ENCODE peak calls at places on chromosomes 7 and 10, in six cellular contexts. F, L, U, M, A and D are unnamed samples.

GRCh38 chr7:157475601-157476000 is 138.8 kb downstream of the DNAJB6 start:
- DNase-seq in F (no peak), L (no peak), U (no peak), M (no peak), A (no peak), D (no peak)

GRCh38 chr10:89235073-89235798 is 16.3 kb downstream of the LIPA start:
- DNase-seq in F (no peak), L (no peak), U (peak; percentile 74), M (no peak), A (peak; percentile 87), D (no peak)

GRCh38 chr7:114922151-114922651 is 307 bp downstream of the MDFIC start:
- DNase-seq in F (peak; percentile 66), L (peak; percentile 63), U (peak; percentile 61), M (peak; percentile 64), A (peak; percentile 82), D (peak; percentile 48)

GRCh38 chr7:120731276-120731675 is 126.7 kb downstream of the TSPAN12 start:
- DNase-seq in F (no peak), L (no peak), U (no peak), M (no peak), A (no peak), D (no peak)

GRCh38 chr10:33286186-33286934 is 48.1 kb downstream of the NRP1 start:
- DNase-seq in F (no peak), L (no peak), U (no peak), M (no peak), A (no peak), D (no peak)

GRCh38 chr10:103660364-103661197 is 167.1 kb downstream of the NEURL1 start:
- DNase-seq in F (peak; percentile 55), L (no peak), U (peak; percentile 46), M (peak; percentile 48), A (peak; percentile 72), D (no peak)

GRCh38 chr7:114823290-114823689 is 98.6 kb upstream of the MDFIC start:
- DNase-seq in F (no peak), L (no peak), U (no peak), M (peak; percentile 5), A (no peak), D (no peak)

GRCh38 chr10:117412469-117413005 is 37.3 kb upstream of the PDZD8 start:
- DNase-seq in F (no peak), L (no peak), U (no peak), M (no peak), A (no peak), D (peak; percentile 11)

GRCh38 chr7:55134786-55135185 is 116.0 kb downstream of the EGFR start:
- DNase-seq in F (no peak), L (no peak), U (no peak), M (peak; percentile 34), A (no peak), D (no peak)

GRCh38 chr7:105846404-105846803 is 30.0 kb downstream of the ATXN7L1 start:
- DNase-seq in F (no peak), L (no peak), U (no peak), M (no peak), A (no peak), D (no peak)

GRCh38 chr7:102834466-102834865 is 78.3 kb upstream of the LRRC17 start:
- DNase-seq in F (no peak), L (no peak), U (no peak), M (no peak), A (no peak), D (no peak)

GRCh38 chr7:46131916-46132795 is 211.1 kb upstream of the IGFBP3 start:
- DNase-seq in F (no peak), L (no peak), U (no peak), M (no peak), A (no peak), D (no peak)

GRCh38 chr7:123754295-123754871 is 5.6 kb upstream of the WASL start:
- DNase-seq in F (no peak), L (no peak), U (no peak), M (no peak), A (no peak), D (no peak)

GRCh38 chr7:120554960-120555571 is 282.1 kb downstream of the KCND2 start:
- DNase-seq in F (no peak), L (peak; percentile 42), U (peak; percentile 48), M (peak; percentile 47), A (no peak), D (peak; percentile 60)

GRCh38 chr7:69129524-69129923 is 468.8 kb upstream of the AUTS2 start:
- DNase-seq in F (no peak), L (no peak), U (no peak), M (no peak), A (no peak), D (no peak)

GRCh38 chr10:77637474-77637985 is at the start of gene KCNMA1:
- DNase-seq in F (peak; percentile 29), L (peak; percentile 86), U (no peak), M (no peak), A (peak; percentile 73), D (peak; percentile 51)

GRCh38 chr7:91657386-91658120 is 222.9 kb downstream of the MTERF1 start:
- DNase-seq in F (no peak), L (no peak), U (no peak), M (no peak), A (no peak), D (no peak)

GRCh38 chr7:155767562-155768437 is 44.5 kb downstream of the SHH start:
- DNase-seq in F (no peak), L (no peak), U (no peak), M (no peak), A (no peak), D (no peak)

GRCh38 chr10:117004238-117004626 is 755 bp downstream of the SHTN1 start:
- DNase-seq in F (no peak), L (no peak), U (no peak), M (peak; percentile 2), A (no peak), D (no peak)

GRCh38 chr10:119431034-119431767 is 111.3 kb downstream of the RGS10 start:
- DNase-seq in F (no peak), L (no peak), U (no peak), M (no peak), A (peak; percentile 35), D (no peak)

DNA sequence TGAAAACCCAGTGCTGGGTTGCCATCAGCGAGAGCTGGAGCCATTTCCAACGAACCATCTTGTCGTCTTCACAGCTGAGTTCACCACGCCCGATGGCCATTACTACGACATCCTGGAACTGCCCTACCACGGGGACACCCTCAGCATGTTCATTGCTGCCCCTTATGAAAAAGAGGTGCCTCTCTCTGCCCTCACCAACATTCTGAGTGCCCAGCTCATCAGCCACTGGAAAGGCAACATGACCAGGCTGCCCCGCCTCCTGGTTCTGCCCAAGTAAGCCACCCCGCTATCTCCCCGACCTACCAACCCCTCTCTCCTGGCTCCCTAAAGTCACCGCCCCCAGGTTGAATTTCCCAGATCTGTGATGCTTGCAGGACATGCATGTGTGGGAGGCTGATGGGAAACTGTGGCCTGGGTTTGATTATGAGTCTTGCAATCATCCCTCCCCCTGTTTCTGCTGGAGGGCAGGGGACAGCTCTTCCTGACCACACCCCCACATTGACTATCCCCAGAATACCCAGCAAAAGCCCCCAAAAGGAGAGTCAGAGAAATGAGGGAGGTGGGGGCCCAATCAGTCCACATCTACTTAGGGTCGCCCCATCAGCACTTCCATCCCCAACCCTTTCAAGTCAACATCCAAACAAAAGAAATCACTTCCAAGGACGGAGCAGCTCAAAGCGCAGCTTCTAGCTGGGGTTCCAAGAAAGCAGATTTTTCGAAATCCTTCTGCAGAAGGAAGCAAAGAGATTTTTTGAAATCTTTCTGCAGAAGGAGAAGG is 6.9 kb downstream of the SERPINE1 start:
- DNase-seq in F (no peak), L (no peak), U (no peak), M (peak; percentile 70), A (no peak), D (no peak)
- H3K4me3 ChIP-seq in F (no peak overlapping the region), L (no peak overlapping the region), U (no peak overlapping the region), M (no peak overlapping the region), A (no peak overlapping the region), D (no peak overlapping the region)

DNA sequence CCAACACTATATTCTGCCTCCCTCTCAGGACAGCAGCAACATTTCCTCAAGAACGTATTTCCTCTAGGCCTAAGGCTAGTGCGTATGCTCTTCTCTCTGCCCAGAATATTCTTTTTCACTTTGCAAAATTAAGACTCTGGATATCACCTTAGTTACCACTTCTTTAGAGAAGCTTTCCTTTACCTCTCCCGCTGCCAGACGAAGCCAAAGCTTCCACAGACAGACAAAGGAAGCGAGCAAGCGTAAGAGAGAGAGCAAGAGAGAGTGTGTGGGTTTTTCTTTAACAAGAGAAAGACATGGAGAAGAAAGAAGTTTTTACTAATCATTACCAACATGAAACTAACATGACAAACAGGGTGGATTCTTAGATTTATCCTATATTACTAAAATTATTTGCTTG is 64.1 kb downstream of the P4HA1 start:
- DNase-seq in F (no peak), L (no peak), U (no peak), M (no peak), A (no peak), D (no peak)
- H3K27ac ChIP-seq in F (no peak overlapping the region), L (no peak overlapping the region), U (no peak overlapping the region), M (no peak overlapping the region), A (no peak overlapping the region), D (no peak overlapping the region)

GRCh38 chr7:3844545-3845151 is 543.6 kb downstream of the SDK1 start:
- DNase-seq in F (no peak), L (no peak), U (no peak), M (no peak), A (no peak), D (no peak)

GRCh38 chr7:3846738-3847137 is 545.7 kb downstream of the SDK1 start:
- DNase-seq in F (no peak), L (no peak), U (no peak), M (no peak), A (no peak), D (no peak)
- H3K27me3 ChIP-seq in F (no peaks in the 10 kb centered on the region), L (no peaks in the 10 kb centered on the region), U (no peaks in the 10 kb centered on the region), M (no peaks in the 10 kb centered on the region), A (no peaks in the 10 kb centered on the region), D (no peaks in the 10 kb centered on the region)

GRCh38 chr7:98283887-98284222 is 2.4 kb downstream of the BRI3 start:
- DNase-seq in F (no peak), L (no peak), U (no peak), M (no peak), A (no peak), D (no peak)
- H3K4me3 ChIP-seq in F (peak overlapping the region; percentile 98), L (peak overlapping the region; percentile 80), U (peak overlapping the region; percentile 3), M (peak overlapping the region; percentile 88), A (peak overlapping the region; percentile 90), D (no peak overlapping the region)

GRCh38 chr10:17228081-17229015 is at the start of gene VIM:
- DNase-seq in F (peak; percentile 94), L (peak; percentile 66), U (peak; percentile 90), M (peak; percentile 96), A (peak; percentile 95), D (peak; percentile 34)

GRCh38 chr10:17227367-17228080 is 517 bp upstream of the VIM start:
- DNase-seq in F (no peak), L (peak; percentile 50), U (no peak), M (peak; percentile 39), A (no peak), D (no peak)

GRCh38 chr10:17226891-17227303 is 1.1 kb upstream of the VIM start:
- DNase-seq in F (no peak), L (no peak), U (no peak), M (no peak), A (no peak), D (no peak)

GRCh38 chr10:17229016-17229716 is 1.1 kb downstream of the VIM start:
- DNase-seq in F (peak; percentile 96), L (peak; percentile 85), U (peak; percentile 75), M (peak; percentile 89), A (peak; percentile 94), D (peak; percentile 19)

DNA sequence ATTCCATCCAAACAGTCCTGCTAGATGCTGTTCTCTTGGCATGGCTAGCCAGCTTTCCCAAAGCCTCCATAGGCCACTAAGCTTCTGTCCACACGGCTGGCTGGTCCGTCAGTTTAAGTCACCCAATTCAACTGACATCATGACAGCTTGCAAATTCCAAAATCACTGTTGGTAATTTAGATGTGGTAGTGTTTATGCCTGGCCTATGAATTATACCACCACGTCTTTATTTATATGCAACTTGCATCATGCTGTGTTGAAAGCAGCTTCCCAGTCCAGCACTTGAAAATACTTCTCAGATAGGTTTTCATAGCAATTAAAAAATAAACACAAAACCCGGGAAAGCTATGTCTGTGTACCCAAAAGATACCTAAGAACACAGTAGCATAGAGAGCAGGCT is 2.2 kb upstream of the VIM start:
- DNase-seq in F (no peak), L (no peak), U (no peak), M (no peak), A (no peak), D (no peak)
- H3K27ac ChIP-seq in F (no peak overlapping the region), L (no peak overlapping the region), U (no peak overlapping the region), M (no peak overlapping the region), A (no peak overlapping the region), D (no peak overlapping the region)